ENCODE peak calls at places on chromosomes 5 and 9, in five cellular contexts. One of them, this sample, is unnamed.

GRCh38 chr9:111963995-111964394 is 67.4 kb downstream of the UGCG start:
- DNase-seq in stimulated activated CD8-positive, alpha-beta memory T cell treated with anti-CD3 and anti-CD28 coated beads, Interleukin-4, amount 100 ng/mL, for 1 hour: no peak
- DNase-seq in Peyer's patch: peak
- DNase-seq in fibroblast of pulmonary artery: no peak
- DNase-seq in EL: no peak
- DNase-seq in this sample: no peak

GRCh38 chr5:89582768-89583339 is 699.9 kb upstream of the MEF2C start:
- DNase-seq in fibroblast of pulmonary artery: peak
- DNase-seq in stimulated activated CD8-positive, alpha-beta memory T cell treated with anti-CD3 and anti-CD28 coated beads, Interleukin-4, amount 100 ng/mL, for 1 hour: no peak
- DNase-seq in EL: no peak
- DNase-seq in Peyer's patch: no peak
- DNase-seq in this sample: peak

GRCh38 chr5:150401376-150402201 is 11.1 kb downstream of the CD74 start:
- DNase-seq in fibroblast of pulmonary artery: no peak
- DNase-seq in Peyer's patch: no peak
- DNase-seq in EL: no peak
- DNase-seq in stimulated activated CD8-positive, alpha-beta memory T cell treated with anti-CD3 and anti-CD28 coated beads, Interleukin-4, amount 100 ng/mL, for 1 hour: no peak
- DNase-seq in this sample: no peak

GRCh38 chr5:11322133-11322532 is 561.1 kb upstream of the DAP start:
- DNase-seq in Peyer's patch: no peak
- DNase-seq in stimulated activated CD8-positive, alpha-beta memory T cell treated with anti-CD3 and anti-CD28 coated beads, Interleukin-4, amount 100 ng/mL, for 1 hour: no peak
- DNase-seq in fibroblast of pulmonary artery: no peak
- DNase-seq in EL: no peak
- DNase-seq in this sample: peak

GRCh38 chr5:129904667-129905466 is 602 bp downstream of the CHSY3 start:
- DNase-seq in Peyer's patch: no peak
- DNase-seq in fibroblast of pulmonary artery: peak
- DNase-seq in EL: peak
- DNase-seq in stimulated activated CD8-positive, alpha-beta memory T cell treated with anti-CD3 and anti-CD28 coated beads, Interleukin-4, amount 100 ng/mL, for 1 hour: no peak
- DNase-seq in this sample: peak

GRCh38 chr5:123610665-123611406 is 98.9 kb downstream of the CSNK1G3 start:
- DNase-seq in stimulated activated CD8-positive, alpha-beta memory T cell treated with anti-CD3 and anti-CD28 coated beads, Interleukin-4, amount 100 ng/mL, for 1 hour: no peak
- DNase-seq in EL: peak
- DNase-seq in fibroblast of pulmonary artery: peak
- DNase-seq in Peyer's patch: no peak
- DNase-seq in this sample: peak

GRCh38 chr5:9557696-9558095 is 11.8 kb upstream of the SEMA5A start:
- DNase-seq in stimulated activated CD8-positive, alpha-beta memory T cell treated with anti-CD3 and anti-CD28 coated beads, Interleukin-4, amount 100 ng/mL, for 1 hour: no peak
- DNase-seq in Peyer's patch: no peak
- DNase-seq in EL: peak
- DNase-seq in fibroblast of pulmonary artery: peak
- DNase-seq in this sample: peak

GRCh38 chr5:158492850-158493249 is 606.9 kb downstream of the EBF1 start:
- DNase-seq in EL: peak
- DNase-seq in stimulated activated CD8-positive, alpha-beta memory T cell treated with anti-CD3 and anti-CD28 coated beads, Interleukin-4, amount 100 ng/mL, for 1 hour: no peak
- DNase-seq in Peyer's patch: no peak
- DNase-seq in fibroblast of pulmonary artery: no peak
- DNase-seq in this sample: peak

This sample was measured in fibroblast of mammary gland.